ENCODE peak calls at places on chromosomes 12 and 14, in eight cellular contexts. D, E, M, Y, F, B, T and P are unnamed samples.

GRCh38 chr12:76836633-76837032 is 42.2 kb downstream of the CSRP2 start:
- DNase-seq in F (no peak), D (no peak), B (no peak), E (no peak), T (no peak), M (no peak), Y (no peak), P (no peak)

GRCh38 chr14:102898776-102899515 is 23.5 kb upstream of the AMN start:
- DNase-seq in F (no peak), T (no peak), B (no peak), E (no peak), Y (no peak), M (no peak), D (no peak), P (no peak)

GRCh38 chr12:53495903-53496751 is 3.1 kb downstream of the MAP3K12 start:
- DNase-seq in D (peak; percentile 33), Y (no peak), M (peak; percentile 85), F (no peak), E (peak; percentile 49), T (peak; percentile 82), B (no peak), P (no peak)

GRCh38 chr14:94174622-94175402 is 690 bp downstream of the PPP4R4 start:
- DNase-seq in E (peak; percentile 46), D (no peak), F (peak; percentile 19), T (peak; percentile 67), B (no peak), Y (no peak), M (no peak), P (no peak)

GRCh38 chr14:102592969-102593840 is 756 bp downstream of the RCOR1 start:
- DNase-seq in M (peak; percentile 26), B (no peak), Y (peak; percentile 23), D (peak; percentile 61), T (peak; percentile 76), F (peak; percentile 38), E (peak; percentile 48), P (peak; percentile 76)

GRCh38 chr12:54058189-54058917 is 4.7 kb downstream of the HOXC4 start:
- DNase-seq in D (no peak), T (no peak), Y (no peak), F (no peak), M (no peak), E (no peak), B (no peak), P (no peak)

GRCh38 chr12:97927991-97928390 is 465.4 kb downstream of the RMST start:
- DNase-seq in B (no peak), F (no peak), Y (no peak), T (no peak), D (no peak), E (no peak), M (no peak), P (no peak)

GRCh38 chr12:574475-575128 is 88.6 kb downstream of the NINJ2 start:
- DNase-seq in F (no peak), D (no peak), B (peak; percentile 38), E (no peak), M (no peak), Y (no peak), T (peak; percentile 10), P (no peak)

GRCh38 chr12:69497308-69498026 is 27.3 kb downstream of the FRS2 start:
- DNase-seq in B (no peak), D (no peak), F (no peak), M (peak; percentile 40), Y (no peak), T (no peak), E (no peak), P (peak; percentile 50)

GRCh38 chr12:49703647-49704137 is 3.5 kb downstream of the FMNL3 start:
- DNase-seq in B (no peak), T (no peak), E (no peak), D (peak; percentile 30), F (no peak), Y (no peak), M (peak; percentile 92), P (no peak)

GRCh38 chr12:5017638-5018348 is 25.9 kb upstream of the KCNA5 start:
- DNase-seq in B (no peak), M (no peak), F (no peak), D (no peak), Y (no peak), E (no peak), T (no peak), P (no peak)

GRCh38 chr12:26648584-26648983 is 184.4 kb downstream of the ITPR2 start:
- DNase-seq in D (peak; percentile 85), E (no peak), M (peak; percentile 95), T (no peak), Y (no peak), F (no peak), B (peak; percentile 85), P (no peak)

GRCh38 chr12:3117628-3118027 is 40.4 kb downstream of the TSPAN9 start:
- DNase-seq in T (no peak), F (no peak), M (peak; percentile 93), Y (no peak), B (peak; percentile 85), E (no peak), D (peak; percentile 81), P (no peak)

GRCh38 chr14:60632777-60633176 is 16.5 kb downstream of the SIX1 start:
- DNase-seq in M (no peak), T (no peak), Y (no peak), D (no peak), E (no peak), B (no peak), F (no peak), P (no peak)